ENCODE peak calls at places on chromosomes 16 and 17, in seven cellular contexts. Z, M, P, Q, X, J and S are unnamed samples.

GRCh38 chr17:61981323-61981722 is 53.5 kb upstream of the INTS2 start:
- DNase-seq in P (no peak), Q (no peak), J (no peak), Z (no peak), M (no peak), X (no peak), S (no peak)

GRCh38 chr16:67263201-67263600 is 14.4 kb downstream of the SLC9A5 start:
- DNase-seq in P (no peak), Z (no peak), Q (no peak), J (no peak), X (no peak), M (no peak), S (no peak)

GRCh38 chr16:71807905-71808592 is 585 bp downstream of the AP1G1 start:
- DNase-seq in M (no peak), P (no peak), X (peak; percentile 78), Q (no peak), J (no peak), Z (no peak), S (peak; percentile 13)

GRCh38 chr16:74487634-74488495 is 66.6 kb upstream of the CLEC18B start:
- DNase-seq in X (no peak), Q (no peak), P (no peak), J (no peak), Z (no peak), M (no peak), S (no peak)

GRCh38 chr16:85138825-85139627 is 26.8 kb upstream of the CIBAR2 start:
- DNase-seq in Z (no peak), P (no peak), Q (no peak), J (no peak), M (no peak), X (no peak), S (no peak)

GRCh38 chr17:79997004-79997673 is 38.5 kb downstream of the TBC1D16 start:
- DNase-seq in J (no peak), M (peak; percentile 45), X (no peak), Q (no peak), P (no peak), Z (no peak), S (no peak)

GRCh38 chr17:70271672-70272071 is 102.3 kb downstream of the KCNJ2 start:
- DNase-seq in Q (no peak), J (no peak), X (no peak), Z (no peak), M (no peak), P (no peak), S (no peak)

GRCh38 chr17:3956558-3956957 is 7.7 kb downstream of the ATP2A3 start:
- DNase-seq in X (no peak), Q (no peak), P (no peak), Z (no peak), M (no peak), J (no peak), S (no peak)

GRCh38 chr17:50297407-50297865 is 23.2 kb downstream of the TMEM92 start:
- DNase-seq in Z (peak; percentile 90), M (no peak), J (peak; percentile 50), P (peak; percentile 63), X (peak; percentile 82), Q (peak; percentile 75), S (peak; percentile 66)

GRCh38 chr17:8138366-8138671 is 13.9 kb downstream of the PER1 start:
- DNase-seq in P (no peak), Z (no peak), M (no peak), X (no peak), Q (no peak), J (no peak), S (no peak)

GRCh38 chr17:4908301-4908700 is 5.4 kb upstream of the CHRNE start:
- DNase-seq in X (no peak), M (no peak), P (no peak), J (no peak), Z (peak; percentile 45), Q (peak; percentile 77), S (no peak)

GRCh38 chr17:60493847-60494321 is 32.2 kb downstream of the APPBP2 start:
- DNase-seq in Z (no peak), P (no peak), X (no peak), Q (no peak), M (no peak), J (no peak), S (no peak)

GRCh38 chr17:2239882-2240430 is 63.6 kb downstream of the SMG6 start:
- DNase-seq in M (peak; percentile 85), Z (no peak), P (peak; percentile 56), X (peak; percentile 20), Q (no peak), J (no peak), S (no peak)

GRCh38 chr16:31352344-31353115 is 2.4 kb upstream of the ITGAX start:
- DNase-seq in M (no peak), Z (no peak), J (no peak), Q (no peak), X (no peak), P (no peak), S (no peak)

GRCh38 chr17:57810740-57811632 is 38.9 kb downstream of the MRPS23 start:
- DNase-seq in Z (peak; percentile 74), X (no peak), Q (peak; percentile 25), M (no peak), J (no peak), P (no peak), S (no peak)

GRCh38 chr16:73037331-73037745 is 10.6 kb downstream of the ZFHX3 start:
- DNase-seq in X (peak; percentile 13), Q (no peak), P (no peak), Z (peak; percentile 61), M (no peak), J (no peak), S (no peak)

GRCh38 chr17:79109584-79109983 is 35.0 kb downstream of the ENGASE start:
- DNase-seq in Z (peak; percentile 79), Q (no peak), P (no peak), M (no peak), J (no peak), X (no peak), S (no peak)

GRCh38 chr17:59725691-59726090 is 18.2 kb downstream of the VMP1 start:
- DNase-seq in Q (peak; percentile 68), Z (no peak), J (no peak), X (no peak), P (no peak), M (no peak), S (no peak)

GRCh38 chr17:30236807-30237206 is 1.3 kb upstream of the SLC6A4 start:
- DNase-seq in X (no peak), Q (peak; percentile 40), Z (peak; percentile 87), J (peak; percentile 19), M (no peak), P (peak; percentile 46), S (no peak)

GRCh38 chr16:53111078-53111776 is 56.4 kb downstream of the CHD9 start:
- DNase-seq in Q (no peak), J (no peak), X (no peak), Z (no peak), P (peak; percentile 38), M (no peak), S (no peak)

GRCh38 chr16:14373406-14373805 is 256.7 kb downstream of the PARN start:
- DNase-seq in X (no peak), J (no peak), M (no peak), P (no peak), Z (no peak), Q (no peak), S (no peak)

GRCh38 chr17:42562845-42563509 is 1.0 kb downstream of the COASY start:
- DNase-seq in J (no peak), M (no peak), X (peak; percentile 59), P (no peak), Q (peak; percentile 54), Z (no peak), S (no peak)

GRCh38 chr17:63859257-63859656 is 14.2 kb downstream of the CSH2 start:
- DNase-seq in Z (no peak), J (no peak), X (no peak), Q (no peak), M (no peak), P (no peak), S (no peak)

GRCh38 chr17:66574123-66574522 is 260.8 kb upstream of the CACNG5 start:
- DNase-seq in M (no peak), P (no peak), Z (no peak), J (no peak), Q (no peak), X (no peak), S (no peak)

GRCh38 chr16:69204106-69204655 is 17.2 kb downstream of the SNTB2 start:
- DNase-seq in X (no peak), P (no peak), M (no peak), J (no peak), Z (no peak), Q (no peak), S (no peak)

GRCh38 chr16:69199382-69199781 is 12.4 kb downstream of the SNTB2 start:
- DNase-seq in P (no peak), X (no peak), J (no peak), M (no peak), Q (no peak), Z (no peak), S (no peak)

GRCh38 chr16:69197573-69197972 is 10.6 kb downstream of the SNTB2 start:
- DNase-seq in J (no peak), X (no peak), Z (no peak), Q (no peak), M (no peak), P (no peak), S (no peak)

GRCh38 chr16:69201787-69202186 is 14.8 kb downstream of the SNTB2 start:
- DNase-seq in P (no peak), X (no peak), M (no peak), J (no peak), Z (no peak), Q (no peak), S (no peak)

GRCh38 chr16:69201291-69201690 is 14.3 kb downstream of the SNTB2 start:
- DNase-seq in Z (no peak), X (no peak), M (no peak), J (no peak), Q (no peak), P (no peak), S (no peak)
- TF ChIP-seq TAF1 in Z (no peak), X (no peak), M (no peak), J (no peak), Q (no peak), P (no peak), S (no peak)

GRCh38 chr17:72877348-72877747 is 215.1 kb downstream of the SLC39A11 start:
- DNase-seq in P (no peak), X (no peak), Q (no peak), Z (no peak), J (no peak), M (no peak), S (no peak)
- TF ChIP-seq POLR2AphosphoS5 in P (no peak), X (no peak), Q (no peak), Z (no peak), J (no peak), M (no peak), S (no peak)

GRCh38 chr17:73600103-73600871 is 44.0 kb downstream of the SDK2 start:
- DNase-seq in X (no peak), Z (peak; percentile 91), J (no peak), M (no peak), P (no peak), Q (no peak), S (no peak)
- TF ChIP-seq TAF1 in X (no peak), Z (no peak), J (no peak), M (no peak), P (no peak), Q (no peak), S (no peak)

DNA sequence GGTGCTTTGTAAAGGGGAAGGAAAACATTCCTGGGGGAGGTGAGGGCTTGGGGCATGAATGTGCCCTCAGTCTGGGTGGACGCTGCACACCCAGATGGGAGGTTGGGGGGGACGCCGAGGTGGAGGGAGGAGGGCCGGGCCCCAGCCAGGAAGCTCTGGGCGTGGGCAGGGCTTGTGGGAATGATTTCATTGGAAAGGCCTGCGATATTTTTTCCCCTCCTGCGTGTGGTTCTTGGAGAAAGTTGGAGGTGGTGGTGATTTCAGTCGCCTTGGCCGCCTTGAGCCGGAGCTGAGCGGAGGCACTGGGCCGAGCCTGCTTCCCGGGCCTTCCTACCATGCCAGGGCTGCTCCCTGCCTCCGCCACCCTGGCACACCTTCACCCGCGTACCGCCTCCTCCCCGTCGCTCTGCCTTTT is 26.4 kb upstream of the CLEC18A start:
- DNase-seq in J (no peak), Z (no peak), P (no peak), X (no peak), Q (peak; percentile 63), M (no peak), S (no peak)
- TF ChIP-seq POLR2AphosphoS5 in J (no peak), Z (no peak), P (no peak), X (no peak), Q (no peak), M (no peak), S (no peak)